ENCODE peak calls at places on chromosomes 2 and 18, in four cellular contexts. One of them, this sample, is unnamed.

GRCh38 chr18:46152808-46153617 is 48.8 kb downstream of the HAUS1 start:
- DNase-seq in activated T-helper 9 cell treated with anti-CD3 and anti-CD28 coated beads, Interleukin-2, amount 50 U/mL, for 16 hours: no peak
- DNase-seq in NT2/D1: no peak
- DNase-seq in COR-L47: no peak
- DNase-seq in this sample: no peak

GRCh38 chr2:231181848-231182247 is 16.6 kb upstream of the ARMC9 start:
- DNase-seq in NT2/D1: no peak
- DNase-seq in activated T-helper 9 cell treated with anti-CD3 and anti-CD28 coated beads, Interleukin-2, amount 50 U/mL, for 16 hours: no peak
- DNase-seq in COR-L47: no peak
- DNase-seq in this sample: peak; percentile 68

GRCh38 chr2:109112-109809 is 63.0 kb upstream of the FAM110C start:
- DNase-seq in COR-L47: no peak
- DNase-seq in NT2/D1: no peak
- DNase-seq in activated T-helper 9 cell treated with anti-CD3 and anti-CD28 coated beads, Interleukin-2, amount 50 U/mL, for 16 hours: no peak
- DNase-seq in this sample: no peak

GRCh38 chr2:85066874-85067351 is 66.3 kb upstream of the TCF7L1 start:
- DNase-seq in NT2/D1: peak; percentile 82
- DNase-seq in COR-L47: peak; percentile 42
- DNase-seq in activated T-helper 9 cell treated with anti-CD3 and anti-CD28 coated beads, Interleukin-2, amount 50 U/mL, for 16 hours: peak; percentile 8
- DNase-seq in this sample: peak; percentile 58

GRCh38 chr2:204645018-204645775 is 99.9 kb downstream of the PARD3B start:
- DNase-seq in COR-L47: no peak
- DNase-seq in activated T-helper 9 cell treated with anti-CD3 and anti-CD28 coated beads, Interleukin-2, amount 50 U/mL, for 16 hours: no peak
- DNase-seq in NT2/D1: no peak
- DNase-seq in this sample: no peak

GRCh38 chr2:7707723-7708122 is 790.5 kb downstream of the RNF144A start:
- DNase-seq in activated T-helper 9 cell treated with anti-CD3 and anti-CD28 coated beads, Interleukin-2, amount 50 U/mL, for 16 hours: no peak
- DNase-seq in COR-L47: no peak
- DNase-seq in NT2/D1: no peak
- DNase-seq in this sample: no peak

GRCh38 chr2:43491070-43491639 is 104.7 kb downstream of the THADA start:
- DNase-seq in COR-L47: no peak
- DNase-seq in NT2/D1: no peak
- DNase-seq in activated T-helper 9 cell treated with anti-CD3 and anti-CD28 coated beads, Interleukin-2, amount 50 U/mL, for 16 hours: no peak
- DNase-seq in this sample: no peak

GRCh38 chr2:236343400-236344161 is 79.4 kb upstream of the ASB18 start:
- DNase-seq in COR-L47: no peak
- DNase-seq in NT2/D1: peak; percentile 72
- DNase-seq in activated T-helper 9 cell treated with anti-CD3 and anti-CD28 coated beads, Interleukin-2, amount 50 U/mL, for 16 hours: no peak
- DNase-seq in this sample: peak; percentile 32

GRCh38 chr2:196293751-196294486 is 122.5 kb upstream of the STK17B start:
- DNase-seq in NT2/D1: no peak
- DNase-seq in COR-L47: no peak
- DNase-seq in activated T-helper 9 cell treated with anti-CD3 and anti-CD28 coated beads, Interleukin-2, amount 50 U/mL, for 16 hours: no peak
- DNase-seq in this sample: no peak

GRCh38 chr2:45833968-45834344 is 182.5 kb downstream of the PRKCE start:
- DNase-seq in COR-L47: no peak
- DNase-seq in NT2/D1: no peak
- DNase-seq in activated T-helper 9 cell treated with anti-CD3 and anti-CD28 coated beads, Interleukin-2, amount 50 U/mL, for 16 hours: no peak
- DNase-seq in this sample: no peak

GRCh38 chr18:21163647-21164625 is 52.3 kb upstream of the ROCK1 start:
- DNase-seq in activated T-helper 9 cell treated with anti-CD3 and anti-CD28 coated beads, Interleukin-2, amount 50 U/mL, for 16 hours: no peak
- DNase-seq in NT2/D1: no peak
- DNase-seq in COR-L47: no peak
- DNase-seq in this sample: no peak

GRCh38 chr2:42474765-42475454 is 18.9 kb downstream of the KCNG3 start:
- DNase-seq in COR-L47: peak; percentile 72
- DNase-seq in activated T-helper 9 cell treated with anti-CD3 and anti-CD28 coated beads, Interleukin-2, amount 50 U/mL, for 16 hours: no peak
- DNase-seq in NT2/D1: no peak
- DNase-seq in this sample: no peak

GRCh38 chr2:127576433-127577207 is 41.1 kb downstream of the MYO7B start:
- DNase-seq in NT2/D1: no peak
- DNase-seq in COR-L47: no peak
- DNase-seq in activated T-helper 9 cell treated with anti-CD3 and anti-CD28 coated beads, Interleukin-2, amount 50 U/mL, for 16 hours: no peak
- DNase-seq in this sample: peak; percentile 72

GRCh38 chr2:26692814-26693286 is 328 bp downstream of the KCNK3 start:
- DNase-seq in NT2/D1: peak; percentile 58
- DNase-seq in COR-L47: peak; percentile 59
- DNase-seq in activated T-helper 9 cell treated with anti-CD3 and anti-CD28 coated beads, Interleukin-2, amount 50 U/mL, for 16 hours: no peak
- DNase-seq in this sample: no peak

GRCh38 chr2:135144343-135144742 is 92.3 kb downstream of the RAB3GAP1 start:
- DNase-seq in NT2/D1: no peak
- DNase-seq in activated T-helper 9 cell treated with anti-CD3 and anti-CD28 coated beads, Interleukin-2, amount 50 U/mL, for 16 hours: no peak
- DNase-seq in COR-L47: no peak
- DNase-seq in this sample: no peak

GRCh38 chr2:231611273-231612198 is 18.9 kb downstream of the TEX44 start:
- DNase-seq in activated T-helper 9 cell treated with anti-CD3 and anti-CD28 coated beads, Interleukin-2, amount 50 U/mL, for 16 hours: peak; percentile 37
- DNase-seq in NT2/D1: peak; percentile 40
- DNase-seq in COR-L47: no peak
- DNase-seq in this sample: peak; percentile 70

GRCh38 chr2:28691774-28692281 is 59.8 kb upstream of the PPP1CB start:
- DNase-seq in NT2/D1: no peak
- DNase-seq in activated T-helper 9 cell treated with anti-CD3 and anti-CD28 coated beads, Interleukin-2, amount 50 U/mL, for 16 hours: no peak
- DNase-seq in COR-L47: no peak
- DNase-seq in this sample: no peak

GRCh38 chr2:205386109-205386508 is 296.2 kb upstream of the NRP2 start:
- DNase-seq in NT2/D1: no peak
- DNase-seq in activated T-helper 9 cell treated with anti-CD3 and anti-CD28 coated beads, Interleukin-2, amount 50 U/mL, for 16 hours: no peak
- DNase-seq in COR-L47: no peak
- DNase-seq in this sample: no peak

This sample was measured in thoracic aorta.